ENCODE peak calls at places on chromosome 13, in six cellular contexts. M, P, G, L, R and O are unnamed samples.

GRCh38 chr13:48304132-48304876 is 753 bp downstream of the RB1 start:
- DNase-seq in M (peak), P (no peak), R (peak), G (peak), L (peak), O (peak)

GRCh38 chr13:33624740-33625139 is 193.2 kb upstream of the RFC3 start:
- DNase-seq in M (no peak), L (no peak), P (no peak), R (no peak), G (no peak), O (no peak)

GRCh38 chr13:79525458-79525857 is 44.5 kb downstream of the NDFIP2 start:
- DNase-seq in G (no peak), P (no peak), R (no peak), L (no peak), M (no peak), O (no peak)

GRCh38 chr13:96027496-96027895 is 25.7 kb downstream of the UGGT2 start:
- DNase-seq in M (no peak), G (no peak), L (no peak), P (no peak), R (no peak), O (no peak)

GRCh38 chr13:33328691-33329090 is 43.1 kb upstream of the STARD13 start:
- DNase-seq in R (peak), P (no peak), L (no peak), M (no peak), G (no peak), O (no peak)

GRCh38 chr13:111372651-111373425 is 52.4 kb downstream of the TEX29 start:
- DNase-seq in G (no peak), R (no peak), L (no peak), M (no peak), P (no peak), O (no peak)

GRCh38 chr13:36344173-36344572 is 2.0 kb downstream of the SPART start:
- DNase-seq in M (no peak), L (no peak), R (peak), P (peak), G (no peak), O (no peak)

GRCh38 chr13:110211046-110211445 is 95.9 kb downstream of the COL4A1 start:
- DNase-seq in M (no peak), R (no peak), L (no peak), G (no peak), P (no peak), O (no peak)

GRCh38 chr13:89845874-89846273 is 1501.6 kb upstream of the MIR17HG start:
- DNase-seq in M (no peak), P (no peak), R (no peak), L (no peak), G (no peak), O (no peak)

GRCh38 chr13:114149774-114150740 is 17.6 kb upstream of the RASA3 start:
- DNase-seq in L (no peak), M (no peak), R (no peak), G (no peak), P (no peak), O (no peak)

GRCh38 chr13:78323040-78323439 is 280.3 kb downstream of the POU4F1 start:
- DNase-seq in R (no peak), P (no peak), G (no peak), L (no peak), M (no peak), O (no peak)

GRCh38 chr13:29104461-29104860 is 284.3 kb downstream of the MTUS2 start:
- DNase-seq in P (no peak), R (no peak), M (no peak), G (no peak), L (no peak), O (no peak)

GRCh38 chr13:113943821-113944565 is 29.9 kb downstream of the C13orf46 start:
- DNase-seq in P (no peak), R (no peak), G (no peak), M (no peak), L (no peak), O (no peak)

GRCh38 chr13:87820221-87820620 is 149.1 kb downstream of the SLITRK5 start:
- DNase-seq in R (peak), L (no peak), M (no peak), G (peak), P (no peak), O (no peak)

GRCh38 chr13:98480915-98481510 is 95.9 kb downstream of the STK24 start:
- DNase-seq in L (no peak), P (no peak), G (no peak), M (no peak), R (peak), O (no peak)

GRCh38 chr13:49020940-49021548 is 45.3 kb downstream of the FNDC3A start:
- DNase-seq in P (no peak), G (peak), R (peak), L (no peak), M (no peak), O (no peak)

GRCh38 chr13:100506154-100506553 is 82.4 kb downstream of the GGACT start:
- DNase-seq in R (no peak), P (no peak), M (no peak), G (no peak), L (no peak), O (no peak)

GRCh38 chr13:43546821-43547220 is 240.0 kb downstream of the ENOX1 start:
- DNase-seq in P (no peak), L (no peak), G (no peak), M (no peak), R (no peak), O (no peak)

GRCh38 chr13:100809856-100810255 is 135.3 kb upstream of the TMTC4 start:
- DNase-seq in G (no peak), R (no peak), P (no peak), L (no peak), M (no peak), O (no peak)

GRCh38 chr13:43864921-43865320 is 14.6 kb downstream of the CCDC122 start:
- DNase-seq in G (no peak), R (no peak), P (no peak), M (no peak), L (no peak), O (no peak)

GRCh38 chr13:43988302-43988701 is 108.6 kb downstream of the LACC1 start:
- DNase-seq in P (no peak), L (no peak), R (peak), M (no peak), G (no peak), O (no peak)

DNA sequence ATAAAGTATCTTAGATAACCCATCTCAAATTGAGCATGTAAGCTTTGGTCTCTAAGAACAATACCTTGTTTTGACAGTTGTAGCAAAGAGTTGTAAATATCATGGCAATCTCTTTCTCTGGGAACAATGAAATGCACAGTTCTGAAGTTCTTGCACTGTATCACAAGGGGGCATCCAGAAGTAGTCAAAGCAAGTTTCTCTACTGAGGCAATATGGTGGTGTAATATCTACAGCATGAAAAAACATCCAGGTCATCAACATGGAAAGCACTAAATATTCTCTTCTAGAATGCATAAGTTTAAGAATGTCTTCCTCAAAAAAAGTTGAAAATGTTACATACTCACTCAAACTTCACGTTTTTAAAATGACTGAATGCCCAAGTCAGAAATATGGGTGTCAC is 19.6 kb downstream of the MTMR6 start:
- DNase-seq in L (no peak), R (peak), P (no peak), M (no peak), G (no peak), O (no peak)
- TF ChIP-seq CTCF in L (no peak), R (peak), P (peak), M (peak), G (peak), O (no peak)

GRCh38 chr13:50244913-50245574 is 229.8 kb downstream of the KCNRG start:
- DNase-seq in L (no peak), P (peak), M (no peak), R (peak), G (peak), O (peak)

GRCh38 chr13:50243926-50244325 is 228.7 kb downstream of the KCNRG start:
- DNase-seq in P (no peak), M (no peak), R (no peak), L (no peak), G (no peak), O (no peak)

GRCh38 chr13:50250403-50250802 is 235.2 kb downstream of the KCNRG start:
- DNase-seq in L (no peak), G (no peak), P (no peak), R (no peak), M (no peak), O (no peak)

GRCh38 chr13:50244355-50244912 is 229.2 kb downstream of the KCNRG start:
- DNase-seq in G (no peak), R (no peak), P (no peak), L (no peak), M (no peak), O (no peak)

GRCh38 chr13:50248537-50249521 is 233.6 kb downstream of the KCNRG start:
- DNase-seq in G (no peak), R (no peak), P (no peak), M (no peak), L (no peak), O (no peak)
- TF ChIP-seq CTCF in G (no peak), R (no peak), P (no peak), M (no peak), L (no peak), O (no peak)

GRCh38 chr13:73535341-73535740 is 476.5 kb downstream of the KLF5 start:
- DNase-seq in L (no peak), M (no peak), R (no peak), G (no peak), P (no peak), O (no peak)
- TF ChIP-seq CTCF in L (no peak), M (no peak), R (no peak), G (no peak), P (no peak), O (no peak)

DNA sequence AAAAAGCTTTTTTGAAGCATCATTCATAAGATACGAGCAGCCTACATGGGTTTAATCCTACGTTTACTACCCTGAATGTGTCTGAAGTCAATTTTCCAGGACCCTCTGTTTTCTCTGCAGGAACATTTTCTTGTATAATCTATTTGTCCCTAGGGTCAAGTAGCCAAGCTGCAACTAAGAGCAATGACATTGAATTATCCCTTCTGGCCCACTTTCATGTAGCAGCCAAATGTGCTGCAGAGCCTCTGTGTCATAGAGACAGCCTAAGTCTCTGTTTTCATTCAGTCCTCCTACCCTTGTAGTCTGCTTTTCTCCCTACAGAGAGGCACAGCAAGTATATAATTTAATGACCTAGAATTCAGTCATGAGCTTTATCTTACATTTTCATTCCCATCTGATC is 82.1 kb downstream of the ZAR1L start:
- DNase-seq in G (no peak), L (no peak), R (no peak), P (no peak), M (no peak), O (no peak)
- TF ChIP-seq CTCF in G (no peak), L (no peak), R (no peak), P (no peak), M (no peak), O (no peak)

DNA sequence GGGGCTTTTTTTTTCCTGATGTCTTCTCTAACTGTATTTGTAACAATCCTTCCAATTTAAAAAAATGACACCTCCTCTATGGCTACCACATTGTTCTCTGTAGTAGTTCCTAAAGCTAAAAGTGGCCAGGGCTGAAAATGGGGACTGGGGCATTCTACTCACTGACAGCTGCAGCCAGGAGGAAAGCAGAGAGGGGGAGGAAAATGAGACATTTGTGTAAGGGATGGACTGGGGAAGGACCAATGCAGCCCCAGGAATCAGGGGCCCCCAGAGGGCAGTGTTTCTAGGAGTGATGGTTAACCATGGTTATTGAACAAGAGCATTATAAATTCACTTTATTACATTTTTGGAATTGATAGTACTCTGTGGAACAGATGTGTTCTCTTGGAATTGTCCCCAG is 34.3 kb upstream of the C1QTNF9 start:
- DNase-seq in M (no peak), R (no peak), P (no peak), L (no peak), G (no peak), O (no peak)
- TF ChIP-seq CTCF in M (no peak), R (no peak), P (no peak), L (no peak), G (no peak), O (no peak)

GRCh38 chr13:27023385-27023784 is 148.2 kb downstream of the USP12 start:
- DNase-seq in M (no peak), R (no peak), G (no peak), P (no peak), L (no peak), O (no peak)
- TF ChIP-seq CTCF in M (no peak), R (no peak), G (no peak), P (no peak), L (no peak), O (no peak)

GRCh38 chr13:73272831-73273230 is 214.0 kb downstream of the KLF5 start:
- DNase-seq in G (no peak), L (no peak), P (no peak), M (no peak), R (no peak), O (no peak)

GRCh38 chr13:73274147-73274546 is 215.3 kb downstream of the KLF5 start:
- DNase-seq in M (no peak), L (no peak), R (no peak), P (peak), G (no peak), O (no peak)

GRCh38 chr13:73273737-73274136 is 214.9 kb downstream of the KLF5 start:
- DNase-seq in R (peak), L (no peak), M (no peak), G (peak), P (peak), O (no peak)

GRCh38 chr13:73273276-73273675 is 214.5 kb downstream of the KLF5 start:
- DNase-seq in R (no peak), L (no peak), G (no peak), M (no peak), P (no peak), O (no peak)

DNA sequence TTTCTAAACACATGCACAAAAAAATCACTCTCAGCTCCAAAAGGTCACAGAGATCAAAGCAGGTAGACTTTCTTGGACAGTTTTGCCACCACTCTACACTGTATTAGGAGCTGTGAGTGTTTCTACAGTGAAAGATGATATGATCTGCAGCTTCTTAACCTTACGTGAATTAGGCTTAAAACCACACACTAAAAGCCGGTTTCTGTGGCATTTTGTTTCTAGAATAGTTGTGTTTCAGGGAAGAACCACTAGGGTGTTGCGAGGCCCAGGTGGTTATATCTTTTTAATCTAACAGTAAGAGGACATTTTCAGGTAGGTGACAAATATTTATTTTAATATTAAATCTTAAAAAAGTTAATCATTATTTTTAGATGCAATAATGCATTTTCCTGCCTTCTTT is 216.4 kb downstream of the KLF5 start:
- DNase-seq in L (no peak), G (no peak), M (no peak), R (no peak), P (no peak), O (no peak)
- TF ChIP-seq CTCF in L (no peak), G (no peak), M (no peak), R (no peak), P (no peak), O (no peak)

GRCh38 chr13:72255908-72256307 is 388.9 kb upstream of the DACH1 start:
- DNase-seq in R (peak), M (no peak), P (no peak), G (peak), L (no peak), O (peak)
- TF ChIP-seq CTCF in R (peak), M (no peak), P (no peak), G (peak), L (peak), O (peak)

GRCh38 chr13:91240341-91240740 is 107.1 kb upstream of the MIR17HG start:
- DNase-seq in M (no peak), G (no peak), L (no peak), P (no peak), R (no peak), O (no peak)

GRCh38 chr13:91232716-91233115 is 114.8 kb upstream of the MIR17HG start:
- DNase-seq in M (no peak), R (no peak), G (no peak), P (no peak), L (no peak), O (no peak)

GRCh38 chr13:91236182-91236581 is 111.3 kb upstream of the MIR17HG start:
- DNase-seq in P (no peak), G (no peak), L (no peak), R (no peak), M (no peak), O (no peak)

GRCh38 chr13:91238036-91238435 is 109.5 kb upstream of the MIR17HG start:
- DNase-seq in L (no peak), M (no peak), P (no peak), G (no peak), R (no peak), O (no peak)

DNA sequence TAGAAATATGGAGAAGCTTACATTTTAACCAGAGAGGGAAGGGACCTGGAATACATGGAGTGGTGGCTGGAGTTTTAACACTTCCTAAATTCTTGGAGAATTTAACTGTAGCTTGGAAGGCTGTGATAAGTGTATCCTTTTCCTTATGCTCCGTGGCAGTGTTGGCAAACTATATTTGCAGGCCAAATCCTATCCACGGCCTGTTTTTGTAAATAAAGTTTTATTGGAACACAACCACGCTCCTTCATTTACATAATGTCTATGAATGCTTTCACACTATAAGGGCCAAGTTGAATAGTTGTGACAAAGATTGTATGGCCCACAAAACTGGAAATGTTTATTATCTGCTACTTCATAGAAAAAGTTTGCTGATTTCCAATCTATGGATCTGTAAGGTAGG is 110.5 kb upstream of the MIR17HG start:
- DNase-seq in M (no peak), G (no peak), P (no peak), R (no peak), L (no peak), O (no peak)
- TF ChIP-seq CTCF in M (no peak), G (no peak), P (no peak), R (no peak), L (no peak), O (no peak)